ENCODE peak calls at places on chromosomes 3 and 15, in four cellular contexts. N, C, B and H are unnamed samples.

GRCh38 chr3:29889230-29889629 is 608.4 kb downstream of the RBMS3 start:
- DNase-seq in N (peak; percentile 67), C (no peak), B (no peak), H (no peak)

GRCh38 chr15:92942706-92943105 is 42.6 kb downstream of the CHD2 start:
- DNase-seq in N (no peak), C (no peak), B (no peak), H (no peak)

GRCh38 chr3:146817705-146818104 is 212.6 kb upstream of the PLSCR5 start:
- DNase-seq in N (peak; percentile 16), C (no peak), B (no peak), H (peak; percentile 43)

GRCh38 chr15:67331676-67332075 is 77.1 kb downstream of the IQCH start:
- DNase-seq in N (peak; percentile 7), C (no peak), B (no peak), H (no peak)

GRCh38 chr3:98657429-98657828 is 64.0 kb upstream of the CPOX start:
- DNase-seq in N (no peak), C (no peak), B (peak; percentile 3), H (no peak)

GRCh38 chr3:178195824-178196223 is 340.4 kb upstream of the KCNMB2 start:
- DNase-seq in N (peak; percentile 62), C (no peak), B (no peak), H (no peak)

GRCh38 chr15:90402230-90402629 is 14.2 kb downstream of the IQGAP1 start:
- DNase-seq in N (peak; percentile 85), C (no peak), B (no peak), H (peak; percentile 94)

GRCh38 chr3:169699536-169700050 is 36.1 kb upstream of the MECOM start:
- DNase-seq in N (peak; percentile 72), C (no peak), B (no peak), H (peak; percentile 43)

GRCh38 chr15:34802803-34803395 is 7.5 kb upstream of the ACTC1 start:
- DNase-seq in N (no peak), C (no peak), B (no peak), H (no peak)

GRCh38 chr3:59573911-59574310 is 524.1 kb upstream of the CFAP20DC start:
- DNase-seq in N (peak; percentile 88), C (no peak), B (no peak), H (no peak)

GRCh38 chr3:71039332-71039731 is 544.2 kb downstream of the FOXP1 start:
- DNase-seq in N (no peak), C (no peak), B (no peak), H (no peak)

GRCh38 chr3:112086018-112086854 is at the start of gene C3orf52:
- DNase-seq in N (peak; percentile 76), C (no peak), B (peak; percentile 86), H (peak; percentile 83)

GRCh38 chr15:52294881-52295420 is 653 bp downstream of the MYO5C start:
- DNase-seq in N (no peak), C (no peak), B (no peak), H (peak; percentile 19)

GRCh38 chr3:32593903-32594525 is 23.4 kb upstream of the DYNC1LI1 start:
- DNase-seq in N (peak; percentile 56), C (no peak), B (no peak), H (no peak)

GRCh38 chr3:194407423-194407822 is 8.4 kb upstream of the GP5 start:
- DNase-seq in N (peak; percentile 77), C (no peak), B (no peak), H (peak; percentile 67)

GRCh38 chr3:4977001-4977888 is 2.0 kb upstream of the BHLHE40 start:
- DNase-seq in N (peak; percentile 84), C (peak; percentile 89), B (peak; percentile 84), H (peak; percentile 92)
- TF ChIP-seq POLR2A in N (peak; percentile 77), C (peak; percentile 19), B (peak; percentile 7), H (no peak)

GRCh38 chr3:152359385-152360248 is 90.9 kb downstream of the MBNL1 start:
- DNase-seq in N (no peak), C (no peak), B (no peak), H (no peak)
- H3K27ac ChIP-seq in N (no peak overlapping the region), C (no peak overlapping the region), B (no peak overlapping the region), H (no peak overlapping the region)

GRCh38 chr15:25863968-25864580 is 947 bp upstream of the ATP10A start:
- DNase-seq in N (no peak), C (no peak), B (no peak), H (no peak)

GRCh38 chr15:25863067-25863967 is at the start of gene ATP10A:
- DNase-seq in N (peak; percentile 71), C (no peak), B (no peak), H (no peak)

GRCh38 chr15:25860885-25861866 is 2.0 kb downstream of the ATP10A start:
- DNase-seq in N (no peak), C (no peak), B (no peak), H (no peak)

GRCh38 chr15:25862087-25862468 is 1.0 kb downstream of the ATP10A start:
- DNase-seq in N (peak; percentile 33), C (no peak), B (no peak), H (no peak)

DNA sequence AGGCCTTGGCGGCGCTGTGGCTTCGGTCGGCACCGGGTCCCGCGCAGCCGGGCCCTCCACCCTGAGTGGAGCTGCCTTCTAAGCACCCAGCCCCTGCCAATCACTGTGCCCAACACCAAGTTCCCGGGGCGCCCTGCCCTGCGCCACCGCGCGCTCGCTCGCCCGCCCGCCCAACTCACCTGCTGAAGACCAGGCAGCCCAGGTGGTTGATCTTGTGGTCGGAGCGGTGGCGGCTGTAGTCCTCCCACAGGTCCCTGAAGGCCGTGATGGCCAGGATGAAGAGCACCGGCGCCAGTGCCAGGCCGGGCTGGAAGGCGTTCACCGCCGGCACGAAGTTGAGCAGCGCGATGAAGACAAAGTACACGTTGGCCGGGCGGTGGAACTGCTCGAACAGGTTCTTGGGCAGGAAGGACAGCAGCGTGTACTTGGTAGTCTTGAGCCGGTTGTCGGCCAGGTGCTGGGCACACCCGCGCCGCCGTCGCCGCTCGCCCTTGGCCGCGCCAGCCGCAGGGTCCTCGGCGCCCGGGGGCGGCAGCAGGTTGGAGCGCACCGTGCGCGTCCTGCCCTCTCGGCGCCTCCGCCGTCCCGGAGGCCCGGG is 559 bp downstream of the ATP10A start:
- DNase-seq in N (no peak), C (no peak), B (no peak), H (no peak)
- TF ChIP-seq FOS in N (no peak), C (no peak), B (no peak), H (no peak)

GRCh38 chr3:49539659-49540560 is 14.4 kb upstream of the BSN start:
- DNase-seq in N (peak; percentile 91), C (peak; percentile 45), B (peak; percentile 91), H (peak; percentile 96)
- TF ChIP-seq POLR2A in N (peak; percentile 46), C (peak; percentile 36), B (peak; percentile 35), H (peak; percentile 42)

GRCh38 chr3:50269977-50270413 is 1.0 kb downstream of the SEMA3B start:
- DNase-seq in N (peak; percentile 63), C (no peak), B (no peak), H (no peak)
- H3K27ac ChIP-seq in N (peak overlapping the region; percentile 80), C (no peak overlapping the region), B (no peak overlapping the region), H (no peak overlapping the region)

GRCh38 chr3:13299531-13300155 is 120.5 kb downstream of the NUP210 start:
- DNase-seq in N (no peak), C (no peak), B (no peak), H (no peak)

GRCh38 chr3:13305623-13306022 is 114.5 kb downstream of the NUP210 start:
- DNase-seq in N (no peak), C (no peak), B (no peak), H (no peak)

GRCh38 chr3:13303410-13303809 is 116.7 kb downstream of the NUP210 start:
- DNase-seq in N (no peak), C (no peak), B (no peak), H (no peak)

GRCh38 chr3:13300546-13301294 is 119.4 kb downstream of the NUP210 start:
- DNase-seq in N (no peak), C (no peak), B (no peak), H (no peak)

GRCh38 chr3:13301295-13301987 is 118.7 kb downstream of the NUP210 start:
- DNase-seq in N (peak; percentile 68), C (peak; percentile 28), B (no peak), H (no peak)
- TF ChIP-seq FOS in N (peak; percentile 87), C (no peak), B (peak; percentile 6), H (peak; percentile 45)

DNA sequence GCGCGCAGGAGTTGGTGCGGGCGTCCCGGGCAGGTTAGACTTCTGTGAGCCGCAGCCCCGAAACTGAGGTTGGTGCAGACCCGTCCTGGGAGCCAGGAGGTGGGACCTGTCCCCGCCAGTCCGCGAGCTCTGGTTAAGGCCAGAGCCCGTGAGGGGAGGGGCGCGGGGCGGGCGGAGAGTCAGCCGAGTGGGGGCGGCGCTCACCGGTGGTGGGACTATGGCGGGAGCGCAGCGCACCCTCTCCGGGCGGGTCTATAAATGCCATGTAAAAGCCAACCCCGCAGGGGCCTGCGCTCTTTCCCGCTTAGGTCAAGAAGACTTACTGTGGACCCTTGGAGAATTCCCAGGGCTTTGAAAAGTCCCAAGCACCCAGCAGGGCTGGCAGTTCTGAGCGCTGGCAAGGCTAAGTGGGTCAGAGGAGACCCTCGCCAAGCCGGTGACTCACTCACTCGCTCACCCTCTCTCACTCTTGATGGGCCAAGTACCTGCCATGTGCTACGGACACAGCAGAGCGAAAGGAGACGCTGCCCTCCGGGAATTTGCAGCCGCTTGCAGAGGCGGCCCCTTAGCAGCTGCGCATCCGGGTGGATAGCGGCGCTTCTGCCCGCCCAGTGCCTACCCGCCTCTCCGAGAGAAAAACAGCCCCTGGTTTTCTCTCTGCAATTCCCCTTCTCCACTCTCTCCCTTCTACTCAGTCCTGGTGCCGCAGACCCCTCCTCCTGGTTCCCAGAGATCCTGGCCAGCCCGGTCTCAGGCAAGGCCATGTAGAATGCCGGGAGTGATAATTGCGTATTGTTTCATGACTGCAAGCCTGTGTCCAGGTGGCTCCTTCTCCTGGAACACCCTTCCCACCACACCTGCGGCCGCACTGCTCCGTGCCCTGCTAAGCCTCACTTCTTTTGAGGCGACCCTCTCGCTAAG is at the start of gene ALDH1L1:
- DNase-seq in N (peak; percentile 6), C (no peak), B (no peak), H (no peak)
- TF ChIP-seq POLR2A in N (no peak), C (no peak), B (no peak), H (no peak)

DNA sequence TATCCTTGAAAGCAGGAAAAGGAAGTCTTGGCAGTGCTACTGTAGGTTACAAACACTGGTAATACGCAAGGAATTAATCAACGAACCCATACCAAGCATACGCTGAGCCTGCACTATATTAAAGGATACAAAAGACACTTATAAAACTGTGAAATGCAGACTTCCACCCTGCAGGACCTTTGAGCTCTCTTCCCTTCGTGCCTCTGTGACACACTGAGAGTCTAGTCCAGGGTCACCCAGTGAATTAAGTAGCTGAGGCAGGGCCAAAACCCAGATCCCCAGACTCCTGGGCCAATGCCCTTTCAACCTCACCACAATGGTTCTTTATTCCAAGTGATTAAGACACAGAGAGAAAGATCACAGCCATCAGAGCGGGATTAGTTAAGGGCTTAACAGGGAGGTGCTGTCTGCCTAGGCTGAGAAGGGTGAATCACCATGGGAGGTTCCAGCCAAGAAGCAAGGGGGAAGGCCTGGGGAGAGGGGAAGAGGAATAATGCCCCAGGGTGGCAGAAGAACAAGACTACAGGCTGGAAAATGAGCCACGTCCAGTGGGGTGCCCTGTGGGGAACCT is 6.8 kb downstream of the ANXA2 start:
- DNase-seq in N (peak; percentile 83), C (no peak), B (no peak), H (peak; percentile 87)
- H3K27ac ChIP-seq in N (peak overlapping the region; percentile 76), C (no peak overlapping the region), B (no peak overlapping the region), H (peak overlapping the region; percentile 97)